ENCODE peak calls at places on chromosomes 7 and 10, in seven cellular contexts. T is heart right ventricle, E is HCT116, D is HT1080, O is RWPE1, R is hepatic stellate cell, B is neural progenitor cell. G is an unnamed sample.

GRCh38 chr7:149859369-149859768 is 14.4 kb upstream of the ATP6V0E2 start:
- DNase-seq in O (no peak), E (no peak), D (no peak), B (no peak), R (no peak), T (no peak), G (no peak)

GRCh38 chr7:100476903-100477870 is 1.8 kb downstream of the TSC22D4 start:
- DNase-seq in R (peak), B (no peak), D (no peak), O (no peak), E (no peak), T (no peak), G (peak)

GRCh38 chr7:19670806-19671205 is 38.0 kb downstream of the POLR1F start:
- DNase-seq in T (no peak), R (no peak), E (no peak), O (no peak), D (peak), B (no peak), G (no peak)

GRCh38 chr7:108407674-108408073 is 48.6 kb downstream of the NRCAM start:
- DNase-seq in E (no peak), T (no peak), B (no peak), R (no peak), D (no peak), O (no peak), G (no peak)

GRCh38 chr10:70926215-70927000 is 38.0 kb upstream of the PCBD1 start:
- DNase-seq in T (peak), E (no peak), D (no peak), B (no peak), R (no peak), O (no peak), G (no peak)

GRCh38 chr10:124231188-124232135 is 138.1 kb upstream of the CHST15 start:
- DNase-seq in R (no peak), O (no peak), E (no peak), T (no peak), B (no peak), D (no peak), G (peak)

GRCh38 chr10:81894616-81895015 is 19.6 kb downstream of the NRG3 start:
- DNase-seq in D (no peak), O (no peak), E (no peak), T (no peak), B (no peak), R (no peak), G (no peak)

GRCh38 chr10:53325073-53325472 is 552.5 kb upstream of the MBL2 start:
- DNase-seq in D (peak), B (no peak), E (no peak), T (no peak), R (no peak), O (peak), G (no peak)

GRCh38 chr7:105791926-105792325 is 84.5 kb downstream of the ATXN7L1 start:
- DNase-seq in E (no peak), T (no peak), O (peak), B (no peak), D (no peak), R (no peak), G (no peak)

GRCh38 chr7:33904680-33905388 is 505 bp upstream of the BMPER start:
- DNase-seq in T (peak), D (peak), O (peak), E (no peak), R (peak), B (peak), G (no peak)

GRCh38 chr10:12130237-12130872 is 878 bp downstream of the SEC61A2 start:
- DNase-seq in B (peak), R (peak), T (no peak), E (peak), O (peak), D (peak), G (no peak)

GRCh38 chr7:155377837-155378579 is 79.9 kb upstream of the EN2 start:
- DNase-seq in B (peak), O (peak), E (no peak), R (no peak), T (no peak), D (no peak), G (no peak)

GRCh38 chr7:81857385-81857784 is 87.5 kb upstream of the HGF start:
- DNase-seq in E (no peak), D (peak), R (no peak), T (no peak), O (no peak), B (no peak), G (no peak)

GRCh38 chr7:99096124-99096887 is 47.6 kb downstream of the SMURF1 start:
- DNase-seq in E (no peak), R (no peak), B (no peak), T (no peak), O (no peak), D (no peak), G (no peak)

GRCh38 chr7:132558815-132559214 is 17.5 kb downstream of the PLXNA4 start:
- DNase-seq in O (no peak), B (no peak), T (no peak), D (no peak), E (no peak), R (no peak), G (no peak)

GRCh38 chr7:132650498-132650897 is 74.2 kb upstream of the PLXNA4 start:
- DNase-seq in D (peak), T (no peak), R (peak), E (no peak), B (no peak), O (peak), G (no peak)